ENCODE peak calls at places on chromosomes 12 and 14, in seven cellular contexts. P is skeletal muscle cell, N is adrenal gland, G is right cardiac atrium, E is HL-60, J is psoas muscle, D is neural progenitor cell. S is an unnamed sample.

GRCh38 chr14:89466939-89467338 is 49.9 kb upstream of the FOXN3 start:
- DNase-seq in P (peak), N (no peak), G (peak), E (no peak), J (peak), D (no peak), S (peak)

GRCh38 chr14:80213602-80214001 is 2.3 kb upstream of the DIO2 start:
- DNase-seq in P (no peak), N (peak), G (peak), E (peak), J (peak), D (peak), S (peak)

GRCh38 chr12:72219937-72220336 is 52.2 kb upstream of the TRHDE start:
- DNase-seq in P (no peak), N (no peak), G (no peak), E (no peak), J (no peak), D (no peak), S (no peak)

GRCh38 chr12:121223283-121223946 is 13.5 kb downstream of the P2RX4 start:
- DNase-seq in P (no peak), N (no peak), G (no peak), E (no peak), J (no peak), D (no peak), S (no peak)

GRCh38 chr14:85387181-85387580 is 142.8 kb upstream of the FLRT2 start:
- DNase-seq in P (no peak), N (no peak), G (no peak), E (no peak), J (no peak), D (no peak), S (peak)

GRCh38 chr12:31594681-31595080 is 3.7 kb upstream of the DENND5B start:
- DNase-seq in P (no peak), N (no peak), G (no peak), E (no peak), J (no peak), D (no peak), S (peak)

GRCh38 chr12:110501378-110501721 is 561 bp downstream of the VPS29 start:
- DNase-seq in P (peak), N (peak), G (no peak), E (no peak), J (peak), D (peak), S (peak)

GRCh38 chr12:93892431-93893210 is 215.4 kb downstream of the CRADD start:
- DNase-seq in P (no peak), N (peak), G (no peak), E (no peak), J (no peak), D (peak), S (no peak)

GRCh38 chr12:27081668-27082091 is 698 bp downstream of the C12orf71 start:
- DNase-seq in P (no peak), N (no peak), G (peak), E (no peak), J (no peak), D (peak), S (peak)

GRCh38 chr12:78146365-78146772 is 315.7 kb downstream of the NAV3 start:
- DNase-seq in P (peak), N (no peak), G (no peak), E (peak), J (no peak), D (peak), S (peak)

GRCh38 chr12:86683568-86683991 is 427.4 kb upstream of the MGAT4C start:
- DNase-seq in P (no peak), N (no peak), G (no peak), E (no peak), J (no peak), D (no peak), S (no peak)

GRCh38 chr14:69712637-69713088 is 54.3 kb upstream of the SRSF5 start:
- DNase-seq in P (no peak), N (peak), G (peak), E (no peak), J (peak), D (peak), S (no peak)

GRCh38 chr12:4977104-4977503 is 66.6 kb upstream of the KCNA5 start:
- DNase-seq in P (no peak), N (no peak), G (no peak), E (no peak), J (no peak), D (no peak), S (no peak)

GRCh38 chr12:48156648-48157015 is 683 bp downstream of the ASB8 start:
- DNase-seq in P (no peak), N (no peak), G (no peak), E (no peak), J (no peak), D (no peak), S (no peak)

GRCh38 chr12:72673853-72674252 is 401.7 kb downstream of the TRHDE start:
- DNase-seq in P (no peak), N (no peak), G (no peak), E (no peak), J (no peak), D (no peak), S (no peak)

GRCh38 chr14:56660677-56661389 is 81.2 kb downstream of the TMEM260 start:
- DNase-seq in P (no peak), N (no peak), G (no peak), E (no peak), J (no peak), D (peak), S (no peak)

GRCh38 chr14:96252323-96253052 is 3.5 kb upstream of the BDKRB1 start:
- DNase-seq in P (no peak), N (no peak), G (no peak), E (no peak), J (no peak), D (no peak), S (peak)

GRCh38 chr12:128204725-128205124 is 62.2 kb upstream of the TMEM132C start:
- DNase-seq in P (no peak), N (no peak), G (no peak), E (no peak), J (no peak), D (no peak), S (no peak)

GRCh38 chr14:33755358-33755757 is 195.5 kb downstream of the EGLN3 start:
- DNase-seq in P (no peak), N (no peak), G (no peak), E (no peak), J (no peak), D (no peak), S (no peak)

GRCh38 chr14:42192659-42193425 is 586.2 kb downstream of the LRFN5 start:
- DNase-seq in P (peak), N (no peak), G (no peak), E (no peak), J (no peak), D (no peak), S (peak)
- H3K4me3 ChIP-seq in P (peak), N (no peak), G (no peak), E (no peak), J (no peak), D (no peak), S (peak)

DNA sequence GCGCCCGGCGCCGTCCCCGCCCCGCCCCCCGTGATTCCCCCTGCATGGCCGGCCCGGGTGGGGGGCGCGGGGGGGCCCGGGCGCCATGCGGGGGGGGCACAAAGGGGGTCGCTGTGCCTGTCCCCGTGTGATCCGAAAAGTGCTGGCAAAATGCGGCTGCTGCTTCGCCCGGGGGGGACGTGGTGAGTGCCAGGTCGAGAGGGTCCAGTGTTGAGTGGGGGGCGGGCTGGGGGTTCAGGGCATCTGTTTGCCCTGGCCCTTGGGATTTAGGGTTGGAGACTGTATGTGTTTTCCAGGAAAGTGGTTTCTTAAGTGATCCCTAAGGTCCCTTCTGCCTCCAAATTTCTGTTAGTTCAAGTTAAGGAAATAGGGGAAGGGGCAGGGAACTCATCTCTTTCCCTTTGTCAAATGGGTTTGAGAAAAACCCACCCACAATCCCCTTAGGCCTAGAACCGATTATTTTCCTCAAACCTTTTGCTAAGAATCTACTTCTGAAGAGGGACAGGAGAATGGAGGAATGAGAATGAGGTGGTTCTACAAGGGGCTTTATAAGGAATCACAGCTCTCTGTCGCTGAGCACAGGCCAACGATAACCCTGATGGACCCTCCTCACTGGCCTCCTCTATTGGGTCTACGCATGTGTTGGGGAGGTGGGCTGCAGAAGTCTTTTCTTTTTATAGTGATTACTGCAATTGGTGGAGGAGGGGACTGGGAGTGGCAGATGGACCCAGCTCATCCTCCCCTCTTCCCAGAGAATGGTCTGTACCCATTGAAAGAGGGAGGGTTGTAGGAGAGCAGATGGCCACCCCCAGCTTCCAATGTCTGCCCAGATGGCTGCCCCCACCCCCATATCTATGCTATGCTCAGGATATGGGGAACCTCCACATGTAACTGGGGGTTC is 825 bp downstream of the ARHGEF25 start:
- DNase-seq in P (no peak), N (no peak), G (peak), E (no peak), J (no peak), D (no peak), S (no peak)
- H3K4me3 ChIP-seq in P (peak), N (peak), G (peak), E (no peak), J (peak), D (peak), S (peak)

GRCh38 chr14:39168591-39168990 is 1.5 kb downstream of the TRAPPC6B start:
- DNase-seq in P (no peak), N (no peak), G (no peak), E (no peak), J (no peak), D (no peak), S (no peak)
- H3K4me3 ChIP-seq in P (peak), N (no peak), G (peak), E (no peak), J (peak), D (peak), S (peak)

GRCh38 chr14:37171678-37172023 is 755 bp downstream of the SLC25A21 start:
- DNase-seq in P (no peak), N (no peak), G (no peak), E (no peak), J (no peak), D (no peak), S (no peak)
- H3K4me3 ChIP-seq in P (peak), N (peak), G (peak), E (no peak), J (peak), D (peak), S (peak)

GRCh38 chr14:23358553-23359166 is 6.0 kb upstream of the SLC22A17 start:
- DNase-seq in P (no peak), N (no peak), G (no peak), E (no peak), J (no peak), D (no peak), S (no peak)

GRCh38 chr14:23359167-23359626 is 5.8 kb downstream of the EFS start:
- DNase-seq in P (no peak), N (no peak), G (no peak), E (no peak), J (no peak), D (no peak), S (no peak)

GRCh38 chr14:23361320-23361719 is 3.7 kb downstream of the EFS start:
- DNase-seq in P (no peak), N (no peak), G (no peak), E (no peak), J (no peak), D (no peak), S (peak)

GRCh38 chr14:23360496-23360895 is 4.5 kb downstream of the EFS start:
- DNase-seq in P (no peak), N (no peak), G (peak), E (no peak), J (no peak), D (peak), S (no peak)

GRCh38 chr14:23359722-23360447 is 5.1 kb downstream of the EFS start:
- DNase-seq in P (no peak), N (no peak), G (no peak), E (no peak), J (no peak), D (no peak), S (no peak)
- H3K4me3 ChIP-seq in P (no peak), N (no peak), G (no peak), E (no peak), J (no peak), D (no peak), S (no peak)

DNA sequence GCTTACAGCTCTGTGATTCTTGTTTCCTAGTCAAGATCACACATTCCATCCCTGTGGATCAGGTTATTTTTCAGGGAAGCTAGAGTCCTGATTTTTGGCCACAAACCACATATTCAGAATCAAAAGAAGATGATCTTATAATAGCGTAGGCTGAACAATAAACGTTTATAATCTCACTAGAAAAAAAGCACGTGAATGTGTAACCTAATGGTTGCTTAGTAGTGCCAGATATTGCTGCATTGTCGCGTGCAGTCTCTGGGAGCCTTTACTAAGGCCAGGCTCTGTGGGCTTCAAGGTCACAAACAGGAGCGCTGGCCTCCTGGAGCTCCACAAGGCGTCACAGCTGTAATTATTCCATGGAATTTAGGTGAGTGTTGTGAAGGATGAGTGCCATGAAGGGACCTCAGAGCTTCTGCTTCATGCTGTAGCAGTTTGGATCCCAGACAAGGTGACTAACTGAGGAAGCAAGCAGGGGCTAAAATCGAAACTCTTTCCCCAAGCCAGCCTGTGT is 17.4 kb downstream of the CDKN1B start:
- DNase-seq in P (no peak), N (peak), G (no peak), E (no peak), J (no peak), D (no peak), S (peak)
- H3K4me3 ChIP-seq in P (no peak), N (no peak), G (no peak), E (no peak), J (no peak), D (no peak), S (peak)

GRCh38 chr14:105087308-105087962 is 22.2 kb upstream of the GPR132 start:
- DNase-seq in P (no peak), N (peak), G (peak), E (no peak), J (no peak), D (peak), S (peak)

GRCh38 chr14:105088812-105089745 is 23.8 kb upstream of the GPR132 start:
- DNase-seq in P (no peak), N (no peak), G (no peak), E (no peak), J (no peak), D (no peak), S (no peak)

GRCh38 chr14:105086833-105087307 is 21.6 kb upstream of the GPR132 start:
- DNase-seq in P (no peak), N (peak), G (peak), E (peak), J (peak), D (peak), S (peak)

GRCh38 chr14:105089746-105090492 is 24.7 kb upstream of the GPR132 start:
- DNase-seq in P (no peak), N (no peak), G (peak), E (no peak), J (no peak), D (no peak), S (no peak)

GRCh38 chr14:105087963-105088811 is 23.0 kb upstream of the GPR132 start:
- DNase-seq in P (no peak), N (peak), G (peak), E (no peak), J (peak), D (peak), S (peak)
- H3K4me3 ChIP-seq in P (peak), N (no peak), G (peak), E (no peak), J (peak), D (peak), S (peak)

DNA sequence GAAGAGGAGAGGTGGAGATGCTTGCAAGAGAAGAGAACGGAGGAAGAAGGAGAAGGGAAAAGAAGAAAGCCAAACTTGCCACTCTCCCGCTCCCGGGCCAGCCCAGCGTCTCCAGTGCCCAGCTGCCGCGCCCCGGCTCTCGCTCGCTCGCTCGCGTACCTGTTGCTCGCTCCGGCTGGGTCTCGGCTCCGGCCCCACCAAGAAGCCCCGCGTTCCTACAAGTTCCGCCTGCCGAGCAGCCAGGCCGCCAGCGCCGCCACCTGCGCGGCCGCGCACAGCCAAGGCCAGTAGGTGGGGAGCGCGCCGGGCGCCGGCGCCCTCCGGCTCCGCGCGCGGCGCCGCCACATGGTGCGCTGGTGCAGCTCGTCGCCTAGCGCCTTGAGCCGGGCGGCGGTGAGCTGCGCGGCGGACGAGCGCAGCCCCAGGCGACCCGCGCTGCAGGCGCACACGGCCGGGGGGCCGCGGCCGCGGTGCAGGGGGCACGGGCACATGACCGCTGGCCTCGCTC is 370 bp downstream of the HRK start:
- DNase-seq in P (no peak), N (peak), G (peak), E (no peak), J (no peak), D (peak), S (peak)
- H3K4me3 ChIP-seq in P (peak), N (no peak), G (peak), E (no peak), J (peak), D (peak), S (peak)

DNA sequence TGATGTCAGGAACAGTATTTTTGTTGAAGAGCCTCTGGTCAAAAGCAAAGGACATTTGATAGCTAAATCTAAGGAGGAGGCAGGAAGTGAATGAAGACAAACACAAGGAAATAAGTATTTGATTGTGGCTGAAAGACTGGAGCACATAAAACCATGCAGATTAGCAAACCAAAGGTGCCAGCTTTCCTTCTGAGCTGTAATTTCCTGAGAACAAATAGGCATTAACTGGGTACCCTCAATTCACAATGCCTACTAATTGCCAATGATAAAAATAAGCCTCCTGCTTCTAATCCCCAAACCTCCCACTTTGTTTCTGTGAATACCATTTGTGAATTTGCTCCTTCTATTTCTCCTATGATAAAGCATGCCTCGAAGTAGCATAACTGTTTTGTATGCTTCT is 1279.6 kb upstream of the USP15 start:
- DNase-seq in P (no peak), N (no peak), G (no peak), E (no peak), J (no peak), D (peak), S (no peak)
- H3K4me3 ChIP-seq in P (no peak), N (no peak), G (no peak), E (no peak), J (no peak), D (no peak), S (no peak)

GRCh38 chr14:61347771-61348443 is 26.5 kb downstream of the PRKCH start:
- DNase-seq in P (no peak), N (peak), G (no peak), E (no peak), J (no peak), D (no peak), S (no peak)
- H3K4me3 ChIP-seq in P (no peak), N (no peak), G (no peak), E (no peak), J (no peak), D (no peak), S (no peak)

S was measured in AG10803.